ENCODE peak calls at places on chromosomes 11 and 22, in four cellular contexts. Q, A, X and P are unnamed samples.

GRCh38 chr11:86888164-86888977 is 66.8 kb downstream of the FZD4 start:
- DNase-seq in A (no peak), Q (peak; percentile 61), X (no peak), P (no peak)

GRCh38 chr22:44091021-44091721 is 67.1 kb downstream of the PARVB start:
- DNase-seq in A (peak; percentile 26), X (peak; percentile 62), Q (peak; percentile 43), P (no peak)

GRCh38 chr22:38110863-38111852 is 674 bp upstream of the BAIAP2L2 start:
- DNase-seq in A (no peak), X (no peak), Q (peak; percentile 73), P (no peak)

GRCh38 chr11:9895016-9895415 is 231.1 kb downstream of the SWAP70 start:
- DNase-seq in X (no peak), Q (peak; percentile 80), A (peak; percentile 40), P (no peak)

GRCh38 chr11:113862430-113862829 is 12.9 kb downstream of the USP28 start:
- DNase-seq in Q (no peak), A (peak; percentile 35), X (no peak), P (no peak)

GRCh38 chr11:2549876-2550605 is 105.2 kb downstream of the KCNQ1 start:
- DNase-seq in X (peak; percentile 57), Q (no peak), A (no peak), P (peak; percentile 64)

GRCh38 chr11:120710354-120711187 is 199.0 kb downstream of the GRIK4 start:
- DNase-seq in X (peak; percentile 87), A (peak; percentile 79), Q (peak; percentile 95), P (no peak)

GRCh38 chr11:61058583-61059259 is 43.6 kb upstream of the CD5 start:
- DNase-seq in X (peak; percentile 22), Q (no peak), A (no peak), P (no peak)

GRCh38 chr22:35549338-35549737 is 8.7 kb downstream of the RASD2 start:
- DNase-seq in X (no peak), A (no peak), Q (no peak), P (no peak)

GRCh38 chr22:29786026-29786425 is 18.9 kb downstream of the UQCR10 start:
- DNase-seq in Q (no peak), X (no peak), A (no peak), P (no peak)

GRCh38 chr11:121591405-121592033 is 138.8 kb upstream of the SORL1-AS1 start:
- DNase-seq in Q (peak; percentile 84), X (peak; percentile 74), A (peak; percentile 95), P (no peak)

GRCh38 chr11:70298243-70298915 is 27.9 kb downstream of the PPFIA1 start:
- DNase-seq in Q (peak; percentile 5), X (peak; percentile 8), A (peak; percentile 54), P (no peak)

GRCh38 chr11:96155627-96156378 is 187.2 kb downstream of the MAML2 start:
- DNase-seq in X (peak; percentile 91), A (peak; percentile 88), Q (peak; percentile 98), P (peak; percentile 72)

GRCh38 chr11:61996933-61997332 is 29.5 kb upstream of the FTH1 start:
- DNase-seq in Q (no peak), A (no peak), X (no peak), P (peak; percentile 13)

GRCh38 chr11:14202263-14203173 is 156.5 kb downstream of the RRAS2 start:
- DNase-seq in Q (no peak), A (no peak), X (no peak), P (no peak)

GRCh38 chr11:46513934-46514342 is 79.9 kb downstream of the AMBRA1 start:
- DNase-seq in X (peak; percentile 87), A (no peak), Q (no peak), P (no peak)

GRCh38 chr11:46512261-46512881 is 81.5 kb downstream of the AMBRA1 start:
- DNase-seq in X (no peak), A (no peak), Q (no peak), P (no peak)

GRCh38 chr11:46511352-46511751 is 82.5 kb downstream of the AMBRA1 start:
- DNase-seq in A (no peak), Q (no peak), X (no peak), P (no peak)

GRCh38 chr11:46519351-46519750 is 74.5 kb downstream of the AMBRA1 start:
- DNase-seq in X (no peak), A (no peak), Q (no peak), P (no peak)

GRCh38 chr11:46514370-46514769 is 79.5 kb downstream of the AMBRA1 start:
- DNase-seq in X (no peak), Q (no peak), A (no peak), P (no peak)
- H3K27ac ChIP-seq in X (no peak overlapping the region), Q (no peak overlapping the region), A (no peak overlapping the region), P (no peak overlapping the region)

DNA sequence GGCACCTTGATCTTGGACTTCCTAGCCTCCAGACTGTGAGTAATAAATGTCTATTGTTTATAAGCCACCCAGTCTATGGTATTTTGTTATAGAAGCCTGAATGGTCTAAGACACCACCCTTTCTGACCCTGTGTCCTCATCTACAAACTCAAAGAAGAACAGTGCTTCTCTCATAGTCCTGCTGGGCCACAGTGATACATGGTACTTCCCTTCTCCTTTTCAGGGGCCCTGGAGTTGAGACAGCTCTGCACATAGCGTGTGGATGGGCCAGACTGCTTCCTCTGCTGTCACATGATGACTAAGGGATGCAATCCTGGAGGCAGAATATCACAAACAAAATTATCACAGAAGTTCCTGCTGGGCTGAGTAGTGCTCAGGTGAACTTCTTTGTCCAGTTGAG is 5.0 kb downstream of the KCNJ11 start:
- DNase-seq in A (no peak), Q (peak; percentile 45), X (no peak), P (no peak)
- H3K4me3 ChIP-seq in A (no peak overlapping the region), Q (no peak overlapping the region), X (no peak overlapping the region), P (no peak overlapping the region)

GRCh38 chr11:581342-581741 is 5.1 kb downstream of the PHRF1 start:
- DNase-seq in Q (no peak), X (no peak), A (no peak), P (no peak)
- H3K27ac ChIP-seq in Q (no peak overlapping the region), X (no peak overlapping the region), A (no peak overlapping the region), P (no peak overlapping the region)

GRCh38 chr11:123559418-123559817 is 95.0 kb downstream of the SCN3B start:
- DNase-seq in X (no peak), A (no peak), Q (peak; percentile 74), P (no peak)
- H3K4me3 ChIP-seq in X (peak overlapping the region; percentile 43), A (no peak overlapping the region), Q (peak overlapping the region; percentile 64), P (peak overlapping the region; percentile 39)

DNA sequence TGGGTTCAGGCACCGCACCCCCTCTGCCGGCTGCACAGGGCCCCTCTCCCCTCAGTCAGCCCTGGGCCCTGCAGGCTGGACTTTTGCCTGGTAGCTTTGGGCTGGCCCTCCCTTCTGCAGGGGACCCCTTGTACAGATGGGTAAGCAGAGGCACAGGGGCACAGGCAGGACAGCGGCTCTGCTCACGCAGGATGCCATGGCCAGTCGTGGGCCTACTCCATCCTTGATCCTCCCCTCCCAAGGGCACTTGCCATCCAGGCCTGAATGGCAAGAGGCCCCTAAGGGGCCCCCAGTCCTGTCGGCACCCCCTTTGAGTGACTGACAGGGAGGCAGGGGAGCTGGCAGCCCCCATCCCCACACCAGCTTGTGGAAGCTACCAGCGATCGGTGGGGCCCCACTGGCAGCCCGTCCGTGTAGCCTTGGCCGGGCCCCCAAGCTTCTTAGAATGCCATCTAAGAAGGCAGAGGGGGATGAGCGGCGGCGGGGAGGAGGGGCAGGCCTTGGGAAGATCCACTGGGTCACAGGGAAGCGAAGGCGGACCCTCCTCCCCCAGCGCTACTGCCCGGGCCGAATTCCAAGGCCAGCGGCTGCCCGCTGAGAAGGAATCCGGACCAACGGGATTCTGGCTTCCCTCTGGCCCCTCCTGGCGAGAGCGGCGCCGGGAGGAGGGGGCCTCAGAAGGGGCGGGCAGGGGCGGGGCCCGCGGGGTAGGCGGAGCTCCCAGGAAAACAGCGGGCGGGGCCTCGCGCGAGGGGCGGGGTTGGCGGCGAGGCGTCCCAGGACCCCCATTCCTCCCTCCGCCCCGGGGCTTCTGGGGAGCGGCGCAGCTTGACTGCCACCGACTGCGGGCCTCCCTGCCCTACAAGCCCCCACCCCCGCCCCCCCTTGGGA is 6.8 kb upstream of the CHKA start:
- DNase-seq in Q (peak; percentile 45), A (peak; percentile 73), X (peak; percentile 78), P (peak; percentile 90)
- H3K27ac ChIP-seq in Q (no peak overlapping the region), A (no peak overlapping the region), X (peak overlapping the region; percentile 84), P (peak overlapping the region; percentile 83)

GRCh38 chr11:26204110-26204509 is 127.8 kb upstream of the ANO3 start:
- DNase-seq in A (no peak), Q (no peak), X (no peak), P (no peak)
- H3K4me3 ChIP-seq in A (no peak overlapping the region), Q (no peak overlapping the region), X (no peak overlapping the region), P (no peak overlapping the region)